ENCODE peak calls at places on chromosomes 1 and 21, in four cellular contexts. L is stomach, U is tibial nerve, I is K562. O is an unnamed sample.

GRCh38 chr1:196723325-196724185 is 51.1 kb upstream of the CFHR3 start:
- DNase-seq in L (peak), U (peak), I (peak), O (no peak)

GRCh38 chr1:24221246-24221645 is 34.2 kb upstream of the IFNLR1 start:
- DNase-seq in L (no peak), U (no peak), I (no peak), O (no peak)

GRCh38 chr21:39318091-39318959 is 4.9 kb upstream of the BRWD1 start:
- DNase-seq in L (no peak), U (no peak), I (no peak), O (no peak)

GRCh38 chr1:53160924-53161378 is 18.5 kb upstream of the SLC1A7 start:
- DNase-seq in L (no peak), U (no peak), I (no peak), O (no peak)

GRCh38 chr1:162538815-162539431 is 22.6 kb upstream of the UAP1 start:
- DNase-seq in L (no peak), U (no peak), I (no peak), O (no peak)

GRCh38 chr1:44811234-44811633 is 2.9 kb downstream of the BTBD19 start:
- DNase-seq in L (no peak), U (no peak), I (no peak), O (peak)

GRCh38 chr1:108817016-108817415 is 39.9 kb downstream of the AKNAD1 start:
- DNase-seq in L (no peak), U (peak), I (no peak), O (no peak)

GRCh38 chr1:236854602-236854978 is 59.5 kb downstream of the MTR start:
- DNase-seq in L (no peak), U (no peak), I (no peak), O (no peak)

GRCh38 chr1:165403835-165404482 is 41.0 kb downstream of the RXRG start:
- DNase-seq in L (peak), U (peak), I (peak), O (no peak)

GRCh38 chr1:110084226-110085078 is 14.0 kb upstream of the ALX3 start:
- DNase-seq in L (peak), U (peak), I (no peak), O (peak)

GRCh38 chr1:40362699-40363098 is 10.8 kb upstream of the SMAP2 start:
- DNase-seq in L (no peak), U (no peak), I (no peak), O (no peak)

GRCh38 chr1:148362141-148362929 is 120.8 kb downstream of the PPIAL4G start:
- DNase-seq in L (peak), U (no peak), I (no peak), O (no peak)

GRCh38 chr1:33005812-33006465 is 30.7 kb downstream of the AK2 start:
- DNase-seq in L (peak), U (no peak), I (no peak), O (no peak)

GRCh38 chr1:35768350-35769187 is 1.2 kb downstream of the CLSPN start:
- DNase-seq in L (no peak), U (no peak), I (no peak), O (no peak)

GRCh38 chr1:17630048-17630830 is 90.7 kb downstream of the ARHGEF10L start:
- DNase-seq in L (peak), U (peak), I (no peak), O (peak)

GRCh38 chr21:43363506-43364260 is 63.2 kb downstream of the SIK1 start:
- DNase-seq in L (no peak), U (no peak), I (no peak), O (no peak)

GRCh38 chr1:192810253-192810880 is 1.5 kb downstream of the RGS2 start:
- DNase-seq in L (no peak), U (no peak), I (no peak), O (peak)

GRCh38 chr1:107897428-107898339 is 67.3 kb downstream of the VAV3 start:
- DNase-seq in L (no peak), U (no peak), I (no peak), O (no peak)

GRCh38 chr21:14712121-14712520 is 166.0 kb upstream of the SAMSN1 start:
- DNase-seq in L (no peak), U (no peak), I (no peak), O (no peak)

GRCh38 chr1:61083014-61083798 is 845 bp downstream of the NFIA start:
- DNase-seq in L (peak), U (no peak), I (peak), O (no peak)

GRCh38 chr1:61101461-61102440 is 19.4 kb downstream of the NFIA start:
- DNase-seq in L (no peak), U (no peak), I (no peak), O (no peak)

GRCh38 chr1:48493031-48493430 is 21.0 kb upstream of the SPATA6 start:
- DNase-seq in L (no peak), U (no peak), I (no peak), O (no peak)

GRCh38 chr1:169999357-169999756 is 75.1 kb downstream of the KIFAP3 start:
- DNase-seq in L (no peak), U (peak), I (no peak), O (no peak)

GRCh38 chr1:197066719-197067456 is at the start of gene F13B:
- DNase-seq in L (no peak), U (no peak), I (no peak), O (no peak)

GRCh38 chr1:4599951-4600481 is 54.4 kb upstream of the AJAP1 start:
- DNase-seq in L (peak), U (no peak), I (no peak), O (no peak)

GRCh38 chr1:43978551-43979260 is at the start of gene B4GALT2:
- DNase-seq in L (peak), U (no peak), I (peak), O (no peak)

GRCh38 chr1:203572134-203572625 is 54.5 kb upstream of the ATP2B4 start:
- DNase-seq in L (no peak), U (no peak), I (no peak), O (no peak)

GRCh38 chr1:101588677-101589076 is 351.9 kb downstream of the S1PR1 start:
- DNase-seq in L (no peak), U (no peak), I (no peak), O (no peak)

GRCh38 chr1:42934111-42934510 is 24.6 kb downstream of the SLC2A1 start:
- DNase-seq in L (no peak), U (no peak), I (no peak), O (peak)
- TF ChIP-seq EP300 in L (no peak), U (no peak), I (no peak), O (no peak)

GRCh38 chr1:59132353-59132752 is 164.5 kb upstream of the FGGY start:
- DNase-seq in L (no peak), U (no peak), I (no peak), O (no peak)

GRCh38 chr1:59128239-59128736 is 168.6 kb upstream of the FGGY start:
- DNase-seq in L (no peak), U (no peak), I (no peak), O (no peak)

GRCh38 chr1:59126361-59126760 is 170.5 kb upstream of the FGGY start:
- DNase-seq in L (no peak), U (no peak), I (no peak), O (no peak)

GRCh38 chr1:59125711-59126320 is 171.1 kb upstream of the FGGY start:
- DNase-seq in L (no peak), U (no peak), I (no peak), O (no peak)

DNA sequence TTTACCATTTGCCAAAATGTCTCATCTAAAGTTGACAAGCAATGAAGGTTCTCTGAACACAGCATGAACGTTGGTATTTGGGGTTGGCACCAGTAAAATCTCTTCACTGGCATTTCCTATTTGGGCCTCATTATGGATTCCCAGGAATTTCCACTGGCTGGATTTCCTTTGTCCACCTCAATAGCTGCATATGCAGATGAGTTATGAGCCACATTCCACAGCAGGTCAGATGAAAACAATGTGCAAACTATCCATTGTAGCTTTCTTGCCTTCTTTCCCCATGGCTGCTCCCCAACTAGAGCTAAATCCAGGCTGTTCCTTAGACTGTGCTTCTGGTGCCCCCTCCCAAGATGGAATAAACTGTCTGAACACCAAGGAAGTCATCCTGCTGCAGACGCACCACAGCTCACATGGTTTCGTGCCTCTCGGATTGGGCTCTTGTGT is 168.1 kb upstream of the FGGY start:
- DNase-seq in L (no peak), U (no peak), I (no peak), O (no peak)
- TF ChIP-seq EP300 in L (no peak), U (no peak), I (no peak), O (no peak)

GRCh38 chr21:41620982-41621381 is 113.0 kb upstream of the TMPRSS2 start:
- DNase-seq in L (no peak), U (no peak), I (no peak), O (no peak)
- TF ChIP-seq EP300 in L (no peak), U (no peak), I (no peak), O (no peak)

GRCh38 chr1:29125237-29125641 is 1.5 kb upstream of the TMEM200B start:
- DNase-seq in L (no peak), U (no peak), I (no peak), O (peak)

GRCh38 chr1:29122987-29123870 is 474 bp downstream of the TMEM200B start:
- DNase-seq in L (no peak), U (no peak), I (no peak), O (peak)

GRCh38 chr1:29126198-29126597 is 2.5 kb upstream of the TMEM200B start:
- DNase-seq in L (no peak), U (no peak), I (no peak), O (no peak)

GRCh38 chr1:29123871-29124365 is at the start of gene TMEM200B:
- DNase-seq in L (no peak), U (no peak), I (no peak), O (no peak)

GRCh38 chr1:29124366-29125236 is 898 bp upstream of the TMEM200B start:
- DNase-seq in L (peak), U (peak), I (peak), O (peak)
- TF ChIP-seq EP300 in L (no peak), U (peak), I (no peak), O (peak)

GRCh38 chr1:183027031-183027430 is 3.8 kb downstream of the LAMC1 start:
- DNase-seq in L (no peak), U (no peak), I (no peak), O (no peak)

GRCh38 chr1:183023601-183024351 is 556 bp downstream of the LAMC1 start:
- DNase-seq in L (peak), U (peak), I (peak), O (peak)

GRCh38 chr1:183024352-183025337 is 1.4 kb downstream of the LAMC1 start:
- DNase-seq in L (no peak), U (no peak), I (no peak), O (no peak)

GRCh38 chr1:183027791-183028190 is 4.6 kb downstream of the LAMC1 start:
- DNase-seq in L (no peak), U (no peak), I (no peak), O (no peak)

DNA sequence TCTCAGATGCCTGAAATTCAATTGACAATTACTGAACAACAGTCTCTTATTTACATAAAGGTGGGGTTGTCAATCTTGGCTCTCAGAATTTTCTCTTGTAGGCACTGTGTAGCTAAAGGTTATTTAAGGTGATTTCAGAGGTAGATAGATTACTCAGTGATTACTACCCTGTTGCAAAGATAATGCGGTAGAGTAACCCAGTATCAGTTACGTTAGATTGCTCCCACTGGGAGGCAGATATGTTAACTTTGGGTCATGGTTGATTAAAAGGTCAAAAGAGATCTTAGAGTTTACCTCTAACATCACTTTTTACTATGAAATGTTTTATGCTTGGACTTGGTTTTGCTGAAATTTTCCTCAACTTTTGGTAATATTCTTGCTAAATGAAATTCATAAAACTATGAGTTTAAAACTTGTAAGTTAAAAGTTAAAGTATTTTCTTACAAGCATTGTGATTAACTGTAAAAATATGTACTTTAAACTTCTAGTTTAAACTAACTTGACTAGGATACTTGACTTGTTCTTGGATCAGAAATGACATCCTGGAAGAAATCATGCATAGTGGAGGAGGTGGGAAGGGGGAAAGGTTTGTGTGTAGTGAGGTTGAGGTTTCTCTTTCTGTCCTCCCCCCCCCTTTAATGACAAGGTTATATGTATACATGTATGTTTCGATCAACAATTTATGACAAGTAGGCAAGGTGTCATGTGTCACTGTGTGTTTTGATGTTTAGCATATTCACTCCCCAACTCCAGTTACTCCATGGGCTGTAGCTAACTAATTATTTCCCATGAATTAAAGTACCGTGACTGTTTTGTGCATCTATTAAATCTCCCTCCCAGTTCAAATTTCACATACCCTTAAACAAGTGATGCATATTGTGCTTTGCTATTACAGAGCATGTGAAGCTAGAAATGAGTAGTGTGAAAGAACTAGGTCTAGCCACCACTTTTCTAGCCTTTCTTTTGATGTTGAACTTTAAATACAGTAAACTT is 2.9 kb downstream of the LAMC1 start:
- DNase-seq in L (no peak), U (no peak), I (no peak), O (no peak)
- TF ChIP-seq EP300 in L (no peak), U (no peak), I (no peak), O (no peak)

GRCh38 chr1:28296401-28297220 is 32.2 kb upstream of the MED18 start:
- DNase-seq in L (no peak), U (no peak), I (peak), O (peak)
- TF ChIP-seq EP300 in L (no peak), U (no peak), I (no peak), O (no peak)

GRCh38 chr1:54581621-54582035 is 33.6 kb downstream of the ACOT11 start:
- DNase-seq in L (peak), U (peak), I (no peak), O (peak)
- TF ChIP-seq EP300 in L (peak), U (peak), I (no peak), O (peak)

O was measured in sigmoid colon.